ENCODE peak calls at places on chromosomes 16 and 17, in five cellular contexts. One of them, this sample, is unnamed.
A peak's percentile ranks its signal among the peaks of the same experiment; 100 is the strongest.

GRCh38 chr16:10485698-10486382 is 94.6 kb downstream of the EMP2 start:
- DNase-seq in nephron progenitor cell: no peak
- DNase-seq in NCI-H1092 treated with DMSO at 0.1 percent for 48 hours: no peak
- DNase-seq in HEK293T: no peak
- DNase-seq in tibial artery: no peak
- DNase-seq in this sample: no peak

GRCh38 chr17:74565116-74565515 is 2.2 kb downstream of the CD300H start:
- DNase-seq in tibial artery: no peak
- DNase-seq in NCI-H1092 treated with DMSO at 0.1 percent for 48 hours: no peak
- DNase-seq in HEK293T: no peak
- DNase-seq in nephron progenitor cell: no peak
- DNase-seq in this sample: no peak

GRCh38 chr17:8210761-8211458 is 535 bp upstream of the AURKB start:
- DNase-seq in nephron progenitor cell: no peak
- DNase-seq in HEK293T: no peak
- DNase-seq in tibial artery: no peak
- DNase-seq in NCI-H1092 treated with DMSO at 0.1 percent for 48 hours: no peak
- DNase-seq in this sample: no peak

GRCh38 chr17:18980682-18981384 is 23.7 kb downstream of the FAM83G start:
- DNase-seq in HEK293T: no peak
- DNase-seq in NCI-H1092 treated with DMSO at 0.1 percent for 48 hours: no peak
- DNase-seq in tibial artery: no peak
- DNase-seq in nephron progenitor cell: peak; percentile 37
- DNase-seq in this sample: no peak

GRCh38 chr16:59991171-59991570 is 1257.1 kb upstream of the GOT2 start:
- DNase-seq in tibial artery: no peak
- DNase-seq in HEK293T: no peak
- DNase-seq in nephron progenitor cell: no peak
- DNase-seq in NCI-H1092 treated with DMSO at 0.1 percent for 48 hours: no peak
- DNase-seq in this sample: no peak

GRCh38 chr17:40791808-40792436 is 7.8 kb downstream of the KRT28 start:
- DNase-seq in HEK293T: peak; percentile 10
- DNase-seq in nephron progenitor cell: no peak
- DNase-seq in tibial artery: no peak
- DNase-seq in NCI-H1092 treated with DMSO at 0.1 percent for 48 hours: peak; percentile 4
- DNase-seq in this sample: no peak

GRCh38 chr16:71883193-71883848 is 661 bp downstream of the ZNF821 start:
- DNase-seq in HEK293T: peak; percentile 30
- DNase-seq in tibial artery: no peak
- DNase-seq in nephron progenitor cell: peak; percentile 71
- DNase-seq in NCI-H1092 treated with DMSO at 0.1 percent for 48 hours: peak; percentile 53
- DNase-seq in this sample: peak; percentile 55

GRCh38 chr17:43043306-43043705 is 18.3 kb downstream of the RND2 start:
- DNase-seq in HEK293T: no peak
- DNase-seq in NCI-H1092 treated with DMSO at 0.1 percent for 48 hours: no peak
- DNase-seq in tibial artery: no peak
- DNase-seq in nephron progenitor cell: no peak
- DNase-seq in this sample: no peak

GRCh38 chr17:8628172-8628571 is 2.4 kb downstream of the MYH10 start:
- DNase-seq in tibial artery: no peak
- DNase-seq in nephron progenitor cell: no peak
- DNase-seq in NCI-H1092 treated with DMSO at 0.1 percent for 48 hours: no peak
- DNase-seq in HEK293T: no peak
- DNase-seq in this sample: no peak

GRCh38 chr16:30526137-30526822 is at the start of gene ZNF768:
- DNase-seq in HEK293T: peak; percentile 80
- DNase-seq in nephron progenitor cell: peak; percentile 77
- DNase-seq in NCI-H1092 treated with DMSO at 0.1 percent for 48 hours: peak; percentile 37
- DNase-seq in tibial artery: no peak
- DNase-seq in this sample: no peak

GRCh38 chr16:20409398-20410152 is at the start of gene ACSM5:
- DNase-seq in tibial artery: peak; percentile 80
- DNase-seq in NCI-H1092 treated with DMSO at 0.1 percent for 48 hours: peak; percentile 79
- DNase-seq in nephron progenitor cell: no peak
- DNase-seq in HEK293T: no peak
- DNase-seq in this sample: no peak

GRCh38 chr17:80832266-80832676 is 159.4 kb upstream of the CHMP6 start:
- DNase-seq in tibial artery: peak; percentile 78
- DNase-seq in HEK293T: peak; percentile 28
- DNase-seq in NCI-H1092 treated with DMSO at 0.1 percent for 48 hours: peak; percentile 76
- DNase-seq in nephron progenitor cell: no peak
- DNase-seq in this sample: peak; percentile 65

GRCh38 chr16:873243-873661 is 72.7 kb upstream of the GNG13 start:
- DNase-seq in NCI-H1092 treated with DMSO at 0.1 percent for 48 hours: no peak
- DNase-seq in nephron progenitor cell: no peak
- DNase-seq in HEK293T: no peak
- DNase-seq in tibial artery: no peak
- DNase-seq in this sample: no peak

GRCh38 chr17:40522250-40522960 is 21.0 kb upstream of the TNS4 start:
- DNase-seq in HEK293T: no peak
- DNase-seq in nephron progenitor cell: no peak
- DNase-seq in tibial artery: peak; percentile 21
- DNase-seq in NCI-H1092 treated with DMSO at 0.1 percent for 48 hours: no peak
- DNase-seq in this sample: no peak

GRCh38 chr16:28218109-28218508 is 6.3 kb upstream of the XPO6 start:
- DNase-seq in HEK293T: peak; percentile 55
- DNase-seq in tibial artery: no peak
- DNase-seq in nephron progenitor cell: no peak
- DNase-seq in NCI-H1092 treated with DMSO at 0.1 percent for 48 hours: no peak
- DNase-seq in this sample: no peak

GRCh38 chr16:79816081-79816497 is 215.6 kb upstream of the MAF start:
- DNase-seq in tibial artery: no peak
- DNase-seq in HEK293T: no peak
- DNase-seq in nephron progenitor cell: no peak
- DNase-seq in NCI-H1092 treated with DMSO at 0.1 percent for 48 hours: no peak
- DNase-seq in this sample: no peak

GRCh38 chr16:15682105-15682570 is 32.1 kb downstream of the NDE1 start:
- DNase-seq in HEK293T: no peak
- DNase-seq in nephron progenitor cell: no peak
- DNase-seq in tibial artery: peak; percentile 73
- DNase-seq in NCI-H1092 treated with DMSO at 0.1 percent for 48 hours: no peak
- DNase-seq in this sample: peak; percentile 51

GRCh38 chr16:77584205-77584859 is 138.0 kb upstream of the NUDT7 start:
- DNase-seq in nephron progenitor cell: peak; percentile 52
- DNase-seq in HEK293T: peak; percentile 57
- DNase-seq in NCI-H1092 treated with DMSO at 0.1 percent for 48 hours: peak; percentile 51
- DNase-seq in tibial artery: no peak
- DNase-seq in this sample: peak; percentile 35

GRCh38 chr17:42124256-42124655 is 1.7 kb downstream of the HSPB9 start:
- DNase-seq in NCI-H1092 treated with DMSO at 0.1 percent for 48 hours: no peak
- DNase-seq in tibial artery: no peak
- DNase-seq in HEK293T: no peak
- DNase-seq in nephron progenitor cell: no peak
- DNase-seq in this sample: no peak

GRCh38 chr16:9099131-9099625 is 7.7 kb downstream of the HAPSTR1 start:
- DNase-seq in nephron progenitor cell: no peak
- DNase-seq in HEK293T: no peak
- DNase-seq in tibial artery: no peak
- DNase-seq in NCI-H1092 treated with DMSO at 0.1 percent for 48 hours: no peak
- DNase-seq in this sample: no peak

GRCh38 chr17:67066717-67067116 is 22.4 kb downstream of the CACNG1 start:
- DNase-seq in HEK293T: no peak
- DNase-seq in nephron progenitor cell: no peak
- DNase-seq in tibial artery: no peak
- DNase-seq in NCI-H1092 treated with DMSO at 0.1 percent for 48 hours: no peak
- DNase-seq in this sample: no peak

This sample was measured in BE2C.